ENCODE peak calls at places on chromosomes 6 and 20, in five cellular contexts. D is spleen, C is bronchial epithelial cell, X is uterus, L is breast epithelium. Z is an unnamed sample. For H3K36me3, the result is how much of the 10 kb centered on the place peaks cover.

GRCh38 chr20:31861346-31862156 is 8.8 kb downstream of the DUSP15 start:
- DNase-seq in D (peak), C (peak), X (peak), L (no peak), Z (peak)

GRCh38 chr6:3943373-3943772 is 94.2 kb downstream of the FAM50B start:
- DNase-seq in D (no peak), C (no peak), X (peak), L (no peak), Z (peak)

GRCh38 chr6:56902551-56903464 is 52.1 kb upstream of the BEND6 start:
- DNase-seq in D (no peak), C (peak), X (peak), L (no peak), Z (peak)

GRCh38 chr6:52087498-52087999 is at the start of gene PKHD1:
- DNase-seq in D (no peak), C (peak), X (no peak), L (no peak), Z (no peak)

GRCh38 chr6:107634147-107635057 is 144.5 kb downstream of the SOBP start:
- DNase-seq in D (no peak), C (no peak), X (no peak), L (no peak), Z (no peak)

GRCh38 chr20:35443003-35443402 is 5.0 kb upstream of the GDF5 start:
- DNase-seq in D (no peak), C (no peak), X (no peak), L (no peak), Z (no peak)

GRCh38 chr6:55643868-55644267 is 64.9 kb upstream of the HMGCLL1 start:
- DNase-seq in D (no peak), C (peak), X (no peak), L (no peak), Z (no peak)

GRCh38 chr6:158000530-158001307 is 19.1 kb downstream of the SYNJ2 start:
- DNase-seq in D (peak), C (no peak), X (no peak), L (no peak), Z (no peak)

GRCh38 chr6:109458774-109459531 is 3.4 kb upstream of the MICAL1 start:
- DNase-seq in D (no peak), C (no peak), X (no peak), L (no peak), Z (no peak)

DNA sequence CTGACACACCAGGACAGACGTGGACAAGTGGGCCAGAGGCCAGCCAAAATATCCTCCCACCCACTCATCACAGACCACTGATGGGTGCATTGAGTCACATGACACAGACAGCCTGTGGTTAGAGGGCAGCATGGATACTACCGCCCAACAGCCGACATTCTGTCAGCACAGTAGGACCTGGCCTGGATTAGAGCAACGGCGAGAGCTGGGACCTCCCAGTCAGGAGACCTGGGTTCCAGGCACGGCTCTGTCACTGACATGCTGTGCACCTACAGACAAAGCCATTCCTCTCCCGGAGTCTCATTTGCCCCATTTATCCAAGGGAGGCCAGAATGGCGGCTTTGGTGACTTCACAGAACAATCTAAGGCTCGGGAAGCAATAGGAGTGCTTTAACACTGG is 8.0 kb downstream of the ZNF335 start:
- DNase-seq in D (peak), C (no peak), X (no peak), L (no peak), Z (no peak)
- H3K36me3 ChIP-seq in D (half or more), C (half or more), X (under half), L (under half), Z (under half)

GRCh38 chr6:151060742-151061100 is 179.0 kb upstream of the AKAP12 start:
- DNase-seq in D (no peak), C (no peak), X (no peak), L (no peak), Z (no peak)
- H3K36me3 ChIP-seq in D (under half), C (under half), X (under half), L (under half), Z (under half)

GRCh38 chr20:41072919-41073318 is 44.3 kb downstream of the TOP1 start:
- DNase-seq in D (no peak), C (no peak), X (no peak), L (no peak), Z (no peak)

GRCh38 chr20:41079066-41079465 is 50.4 kb downstream of the TOP1 start:
- DNase-seq in D (no peak), C (no peak), X (no peak), L (no peak), Z (no peak)

GRCh38 chr20:41078329-41078728 is 49.7 kb downstream of the TOP1 start:
- DNase-seq in D (no peak), C (peak), X (no peak), L (no peak), Z (no peak)

GRCh38 chr20:41074441-41074840 is 45.8 kb downstream of the TOP1 start:
- DNase-seq in D (no peak), C (no peak), X (no peak), L (no peak), Z (no peak)

GRCh38 chr20:41076776-41077175 is 48.2 kb downstream of the TOP1 start:
- DNase-seq in D (no peak), C (no peak), X (no peak), L (no peak), Z (no peak)
- H3K36me3 ChIP-seq in D (half or more), C (under half), X (under half), L (under half), Z (half or more)

GRCh38 chr6:160054271-160054670 is 67.3 kb upstream of the SLC22A1 start:
- DNase-seq in D (no peak), C (no peak), X (no peak), L (no peak), Z (no peak)
- H3K36me3 ChIP-seq in D (half or more), C (under half), X (under half), L (under half), Z (half or more)

DNA sequence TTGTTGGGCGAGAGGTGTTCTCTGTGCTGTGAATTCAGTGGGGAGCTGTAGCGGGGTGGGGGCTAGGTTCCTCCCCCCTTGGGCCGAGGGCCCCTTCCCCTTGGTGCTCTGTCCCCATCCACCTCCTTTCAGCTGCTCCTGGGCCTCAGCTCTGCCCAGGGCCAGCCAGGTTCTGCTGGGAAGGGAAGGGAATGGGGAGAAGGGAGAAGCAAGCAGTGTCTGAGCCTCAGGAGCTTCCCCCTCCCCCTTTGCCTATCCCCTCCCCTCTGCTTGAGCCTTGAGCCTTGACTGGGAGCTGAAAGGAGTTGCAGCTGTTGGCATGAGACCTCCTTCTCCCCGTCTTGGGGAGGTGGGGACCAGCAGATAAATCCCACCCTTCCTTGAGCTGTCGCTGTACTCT is 576 bp upstream of the RRP36 start:
- DNase-seq in D (no peak), C (no peak), X (no peak), L (no peak), Z (no peak)
- H3K36me3 ChIP-seq in D (half or more), C (under half), X (under half), L (under half), Z (half or more)